ENCODE peak calls at places on chromosome 6, in eight cellular contexts. F, H, U, C, R, J, X and V are unnamed samples.

GRCh38 chr6:75393806-75394205 is 99.8 kb downstream of the FILIP1 start:
- DNase-seq in C (no peak), X (no peak), R (no peak), J (no peak), F (no peak), H (no peak), U (no peak), V (no peak)

GRCh38 chr6:142400495-142400894 is 98.7 kb downstream of the ADGRG6 start:
- DNase-seq in J (no peak), X (peak; percentile 68), R (peak; percentile 54), F (no peak), H (no peak), U (no peak), C (peak; percentile 33), V (no peak)

GRCh38 chr6:67606905-67607828 is 1027.9 kb upstream of the ADGRB3 start:
- DNase-seq in F (no peak), H (no peak), X (no peak), R (peak; percentile 72), U (no peak), C (peak; percentile 42), J (no peak), V (no peak)

GRCh38 chr6:127967708-127968107 is 66.8 kb upstream of the THEMIS start:
- DNase-seq in F (no peak), X (no peak), J (no peak), R (no peak), U (no peak), C (no peak), H (no peak), V (no peak)

GRCh38 chr6:6629416-6629815 is 40.9 kb downstream of the LY86 start:
- DNase-seq in J (no peak), R (peak; percentile 2), H (no peak), C (no peak), F (no peak), X (no peak), U (no peak), V (no peak)

GRCh38 chr6:82874867-82875266 is 190.8 kb downstream of the UBE3D start:
- DNase-seq in J (no peak), R (no peak), C (no peak), F (no peak), U (no peak), H (no peak), X (no peak), V (no peak)

GRCh38 chr6:17352302-17352701 is 41.1 kb upstream of the CAP2 start:
- DNase-seq in X (no peak), J (no peak), H (no peak), R (no peak), U (no peak), C (no peak), F (no peak), V (no peak)

GRCh38 chr6:43953256-43953655 is 174.0 kb downstream of the MRPL14 start:
- DNase-seq in R (no peak), X (no peak), C (no peak), U (no peak), F (no peak), H (peak; percentile 30), J (no peak), V (no peak)

GRCh38 chr6:133632206-133632605 is 256.7 kb upstream of the TCF21 start:
- DNase-seq in F (no peak), H (no peak), R (peak; percentile 62), C (peak; percentile 76), X (no peak), U (no peak), J (no peak), V (no peak)

GRCh38 chr6:156917213-156917612 is 140.0 kb downstream of the ARID1B start:
- DNase-seq in C (no peak), J (no peak), X (no peak), F (no peak), R (peak; percentile 22), U (no peak), H (no peak), V (no peak)

GRCh38 chr6:82025271-82025670 is 222.3 kb downstream of the IBTK start:
- DNase-seq in F (no peak), U (no peak), R (no peak), C (peak; percentile 30), J (no peak), H (no peak), X (no peak), V (no peak)

GRCh38 chr6:122753688-122754056 is 25.8 kb upstream of the FABP7 start:
- DNase-seq in H (no peak), U (no peak), F (no peak), R (peak; percentile 60), J (no peak), X (no peak), C (peak; percentile 16), V (peak; percentile 60)

GRCh38 chr6:11810039-11810541 is 31.5 kb upstream of the ADTRP start:
- DNase-seq in R (peak; percentile 78), F (no peak), J (peak; percentile 86), U (peak; percentile 71), X (no peak), C (peak; percentile 77), H (peak; percentile 89), V (no peak)